ENCODE peak calls at places on chromosomes 5 and 9, in eight cellular contexts. S is activated B cell treated with CpG ODN at 0.5 μM for 24 hours, H is GM20000, A is WTC11, U is AG09309, Z is fibroblast of mammary gland, T is AG10803, V is cardiac muscle cell. N is an unnamed sample.

GRCh38 chr5:29214821-29215220 is 1978.7 kb upstream of the CDH6 start:
- DNase-seq in V (no peak), H (no peak), Z (no peak), A (no peak), S (no peak), T (no peak), U (no peak), N (no peak)

GRCh38 chr9:27194401-27195091 is 85.5 kb downstream of the TEK start:
- DNase-seq in A (no peak), Z (peak), U (peak), T (peak), V (no peak), S (no peak), H (no peak), N (no peak)

GRCh38 chr5:157020508-157021213 is 38.3 kb downstream of the HAVCR1 start:
- DNase-seq in U (no peak), A (no peak), S (no peak), V (peak), Z (no peak), H (no peak), T (no peak), N (no peak)

GRCh38 chr5:29229461-29229860 is 1964.0 kb upstream of the CDH6 start:
- DNase-seq in S (no peak), Z (no peak), H (no peak), V (no peak), T (no peak), U (no peak), A (no peak), N (no peak)

GRCh38 chr5:174410716-174411512 is 313.5 kb upstream of the MSX2 start:
- DNase-seq in T (no peak), Z (no peak), S (no peak), U (peak), H (no peak), A (no peak), V (no peak), N (no peak)

GRCh38 chr5:176825957-176826356 is 15.6 kb downstream of the UNC5A start:
- DNase-seq in V (no peak), A (no peak), T (no peak), Z (no peak), S (no peak), U (no peak), H (no peak), N (no peak)

GRCh38 chr9:96619491-96620154 is at the start of gene CDC14B:
- DNase-seq in S (peak), Z (peak), H (peak), A (peak), T (peak), V (peak), U (no peak), N (peak)

GRCh38 chr9:114372971-114373591 is 14.7 kb downstream of the AKNA start:
- DNase-seq in T (no peak), H (peak), U (no peak), A (no peak), Z (no peak), S (peak), V (no peak), N (peak)

GRCh38 chr5:157066950-157067349 is 8.0 kb upstream of the HAVCR1 start:
- DNase-seq in H (no peak), T (no peak), Z (no peak), A (no peak), V (no peak), U (no peak), S (no peak), N (no peak)

GRCh38 chr9:99451121-99451606 is 229.1 kb downstream of the SEC61B start:
- DNase-seq in V (peak), Z (no peak), U (no peak), T (peak), H (no peak), S (no peak), A (no peak), N (no peak)

GRCh38 chr5:126525630-126526245 is 69.3 kb downstream of the ALDH7A1 start:
- DNase-seq in T (no peak), Z (peak), U (no peak), S (no peak), V (no peak), A (peak), H (no peak), N (no peak)

GRCh38 chr5:149325166-149325735 is 20.0 kb upstream of the GRPEL2 start:
- DNase-seq in A (no peak), V (no peak), S (no peak), T (peak), U (no peak), H (no peak), Z (peak), N (no peak)

GRCh38 chr5:3299441-3299840 is 296.2 kb upstream of the IRX1 start:
- DNase-seq in V (no peak), U (no peak), H (no peak), Z (no peak), S (no peak), T (no peak), A (no peak), N (no peak)

GRCh38 chr5:128154943-128155342 is 71.4 kb downstream of the SLC12A2 start:
- DNase-seq in V (no peak), T (peak), H (no peak), S (no peak), Z (peak), A (no peak), U (no peak), N (no peak)

GRCh38 chr9:71592400-71592799 is 175.9 kb downstream of the CEMIP2 start:
- DNase-seq in Z (peak), U (no peak), A (no peak), V (no peak), H (no peak), T (peak), S (no peak), N (no peak)

GRCh38 chr9:125932012-125932411 is 184.8 kb downstream of the PBX3 start:
- DNase-seq in U (peak), V (no peak), T (peak), A (no peak), H (no peak), S (no peak), Z (peak), N (no peak)

GRCh38 chr5:133365326-133365725 is 247.0 kb downstream of the FSTL4 start:
- DNase-seq in Z (no peak), S (no peak), A (peak), U (no peak), T (no peak), H (no peak), V (peak), N (no peak)

GRCh38 chr5:126000533-126000932 is 422.7 kb upstream of the GRAMD2B start:
- DNase-seq in H (no peak), S (no peak), V (no peak), A (no peak), U (no peak), T (no peak), Z (peak), N (no peak)

GRCh38 chr9:976258-976804 is at the start of gene DMRT3:
- DNase-seq in Z (no peak), T (no peak), A (peak), S (no peak), U (no peak), H (no peak), V (peak), N (no peak)

GRCh38 chr9:133991964-133992779 is at the start of gene VAV2:
- DNase-seq in H (peak), S (peak), V (peak), T (peak), A (peak), Z (peak), U (no peak), N (peak)

GRCh38 chr9:70950270-70950669 is 171.2 kb downstream of the TRPM3 start:
- DNase-seq in S (no peak), T (no peak), Z (no peak), U (no peak), H (no peak), A (no peak), V (no peak), N (no peak)

GRCh38 chr9:6184749-6185645 is 30.6 kb upstream of the IL33 start:
- DNase-seq in Z (peak), S (no peak), H (peak), U (peak), T (peak), V (no peak), A (no peak), N (no peak)

GRCh38 chr9:26112724-26113123 is 434.5 kb upstream of the TUSC1 start:
- DNase-seq in V (no peak), H (no peak), A (no peak), Z (peak), U (no peak), S (no peak), T (peak), N (no peak)

GRCh38 chr5:168875839-168876238 is 296.7 kb upstream of the PANK3 start:
- DNase-seq in Z (no peak), A (no peak), V (peak), H (no peak), U (no peak), T (peak), S (no peak), N (no peak)

GRCh38 chr5:168876419-168876818 is 297.3 kb upstream of the PANK3 start:
- DNase-seq in Z (no peak), A (no peak), T (no peak), U (no peak), S (no peak), H (no peak), V (no peak), N (no peak)

GRCh38 chr5:168872246-168872645 is 293.1 kb upstream of the PANK3 start:
- DNase-seq in A (no peak), U (no peak), H (no peak), S (no peak), T (no peak), V (no peak), Z (no peak), N (no peak)

GRCh38 chr5:168877132-168877895 is 298.1 kb upstream of the PANK3 start:
- DNase-seq in A (no peak), S (no peak), T (no peak), V (no peak), Z (no peak), U (no peak), H (no peak), N (no peak)

GRCh38 chr5:168874713-168875380 is 295.7 kb upstream of the PANK3 start:
- DNase-seq in Z (peak), V (no peak), T (peak), H (no peak), A (no peak), U (no peak), S (no peak), N (no peak)
- TF ChIP-seq CTCF in Z (peak), V (peak), T (peak), H (no peak), A (no peak), U (peak), S (no peak), N (no peak)

DNA sequence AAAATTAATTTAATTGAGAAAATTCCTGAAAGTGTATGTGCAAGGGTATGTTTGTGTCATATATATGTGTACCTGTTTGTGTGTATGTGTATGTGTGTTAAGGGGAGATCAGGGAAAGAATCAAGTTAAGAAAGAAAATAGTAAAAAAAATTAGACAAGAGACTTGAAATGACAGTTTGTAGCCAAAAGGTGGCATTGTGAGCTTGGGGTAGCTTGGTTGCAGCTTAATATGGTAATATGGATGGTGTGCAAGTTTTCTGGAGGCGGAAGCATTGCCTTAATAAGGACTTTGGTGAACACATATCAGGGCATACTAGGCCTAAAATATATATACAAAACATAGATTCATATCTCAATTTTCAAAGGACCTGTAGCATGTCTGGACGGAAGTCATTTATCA is 129.9 kb downstream of the INSYN2B start:
- DNase-seq in A (no peak), V (no peak), S (no peak), Z (peak), U (no peak), T (no peak), H (no peak), N (no peak)
- TF ChIP-seq CTCF in A (no peak), V (no peak), S (no peak), Z (peak), U (no peak), T (peak), H (no peak), N (no peak)

GRCh38 chr5:180117378-180117725 is 45.8 kb upstream of the RNF130 start:
- DNase-seq in A (no peak), V (no peak), T (no peak), H (no peak), Z (no peak), S (no peak), U (no peak), N (no peak)
- TF ChIP-seq CTCF in A (no peak), V (no peak), T (no peak), H (no peak), Z (no peak), S (no peak), U (no peak), N (no peak)

GRCh38 chr5:10779592-10779991 is 18.6 kb upstream of the DAP start:
- DNase-seq in U (no peak), V (no peak), S (no peak), H (no peak), Z (no peak), T (no peak), A (no peak), N (no peak)

DNA sequence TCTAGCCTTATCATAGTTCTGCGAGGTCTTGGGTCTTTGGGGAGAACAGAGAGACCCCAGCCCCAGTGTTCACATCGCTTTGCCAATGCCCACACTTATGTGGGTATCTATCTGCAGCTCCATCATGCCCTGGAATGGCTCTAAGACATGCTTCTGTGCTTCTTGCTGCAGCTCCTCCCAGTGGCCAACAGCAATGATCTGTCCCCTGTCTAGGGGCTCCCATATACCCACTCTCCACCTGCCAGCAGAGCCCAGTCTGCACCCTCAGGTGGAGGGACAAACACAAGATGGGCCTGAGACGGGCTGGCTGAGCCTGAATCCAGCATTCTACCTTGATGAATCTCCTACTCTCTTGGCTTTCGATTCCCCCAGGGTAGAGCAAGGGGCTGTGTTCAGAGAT is 14.6 kb upstream of the DAP start:
- DNase-seq in V (no peak), U (no peak), T (no peak), H (no peak), S (no peak), A (no peak), Z (no peak), N (no peak)
- TF ChIP-seq CTCF in V (peak), U (no peak), T (no peak), H (peak), S (no peak), A (no peak), Z (no peak), N (no peak)

DNA sequence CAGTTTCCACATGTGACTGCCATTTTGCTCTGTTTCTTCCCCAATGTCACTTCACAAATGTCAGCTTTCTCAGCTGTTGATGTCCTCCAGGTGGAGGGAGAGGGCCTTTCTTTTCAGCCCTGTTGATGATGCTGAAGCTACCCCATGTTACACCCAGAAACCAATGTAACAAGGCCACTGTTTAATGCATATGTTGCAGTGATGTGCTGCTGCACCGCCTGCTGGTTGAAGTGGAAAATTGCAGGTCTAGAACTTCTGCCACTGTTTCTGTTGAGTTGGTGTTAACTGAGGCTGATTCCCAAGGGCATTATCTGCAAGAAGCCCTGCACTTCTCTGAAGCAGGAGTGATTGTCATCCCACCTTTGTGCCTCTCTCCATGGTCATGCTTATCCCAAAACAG is 428.4 kb downstream of the KDM4C start:
- DNase-seq in V (no peak), U (no peak), H (no peak), Z (peak), T (no peak), A (peak), S (no peak), N (no peak)
- TF ChIP-seq CTCF in V (peak), U (peak), H (peak), Z (peak), T (peak), A (peak), S (no peak), N (peak)

GRCh38 chr9:92141144-92142129 is 26.2 kb upstream of the SPTLC1 start:
- DNase-seq in A (peak), T (peak), Z (peak), U (no peak), H (peak), V (peak), S (no peak), N (no peak)
- TF ChIP-seq CTCF in A (no peak), T (no peak), Z (no peak), U (no peak), H (no peak), V (no peak), S (no peak), N (no peak)

GRCh38 chr5:87276655-87277054 is 9.0 kb downstream of the RASA1 start:
- DNase-seq in H (no peak), U (no peak), T (no peak), V (no peak), A (no peak), Z (no peak), S (no peak), N (no peak)
- TF ChIP-seq CTCF in H (no peak), U (no peak), T (no peak), V (no peak), A (no peak), Z (no peak), S (no peak), N (no peak)

N was measured in natural killer cell.